ENCODE peak calls at places on chromosomes 12 and 14, in four cellular contexts. One of them, this sample, is unnamed. For H3K4me1, the result is how much of the 10 kb centered on the place peaks cover.

GRCh38 chr12:118063567-118064391 is 2.8 kb upstream of the WSB2 start:
- DNase-seq in body of pancreas: peak
- DNase-seq in neural progenitor cell: no peak
- DNase-seq in aorta: no peak
- DNase-seq in this sample: no peak

GRCh38 chr14:30872602-30873001 is 1.8 kb upstream of the COCH start:
- DNase-seq in neural progenitor cell: peak
- DNase-seq in aorta: no peak
- DNase-seq in body of pancreas: no peak
- DNase-seq in this sample: no peak

GRCh38 chr12:68400231-68400829 is 68.2 kb upstream of the MDM1 start:
- DNase-seq in body of pancreas: no peak
- DNase-seq in neural progenitor cell: no peak
- DNase-seq in aorta: no peak
- DNase-seq in this sample: no peak

GRCh38 chr12:116066381-116067230 is 210.9 kb downstream of the MED13L start:
- DNase-seq in neural progenitor cell: peak
- DNase-seq in aorta: peak
- DNase-seq in body of pancreas: peak
- DNase-seq in this sample: no peak

GRCh38 chr14:49954171-49954631 is 61.3 kb downstream of the ARF6 start:
- DNase-seq in body of pancreas: no peak
- DNase-seq in neural progenitor cell: no peak
- DNase-seq in aorta: no peak
- DNase-seq in this sample: no peak

GRCh38 chr14:76958975-76959710 is 69.4 kb downstream of the IRF2BPL start:
- DNase-seq in neural progenitor cell: no peak
- DNase-seq in body of pancreas: no peak
- DNase-seq in aorta: peak
- DNase-seq in this sample: no peak

GRCh38 chr14:84282618-84283017 is 1247.3 kb upstream of the FLRT2 start:
- DNase-seq in body of pancreas: no peak
- DNase-seq in neural progenitor cell: no peak
- DNase-seq in aorta: no peak
- DNase-seq in this sample: no peak

GRCh38 chr14:34713681-34714319 is 593 bp downstream of the CFL2 start:
- DNase-seq in body of pancreas: peak
- DNase-seq in neural progenitor cell: peak
- DNase-seq in aorta: peak
- DNase-seq in this sample: peak

GRCh38 chr12:12916135-12916956 is 25.0 kb downstream of the GPRC5A start:
- DNase-seq in neural progenitor cell: peak
- DNase-seq in body of pancreas: peak
- DNase-seq in aorta: peak
- DNase-seq in this sample: peak

GRCh38 chr12:19624401-19624930 is 185.2 kb downstream of the AEBP2 start:
- DNase-seq in body of pancreas: no peak
- DNase-seq in neural progenitor cell: no peak
- DNase-seq in aorta: no peak
- DNase-seq in this sample: no peak

GRCh38 chr12:7608184-7608911 is 57.4 kb downstream of the APOBEC1 start:
- DNase-seq in neural progenitor cell: no peak
- DNase-seq in body of pancreas: no peak
- DNase-seq in aorta: no peak
- DNase-seq in this sample: no peak

GRCh38 chr14:72755766-72756165 is 138.1 kb downstream of the DPF3 start:
- DNase-seq in neural progenitor cell: no peak
- DNase-seq in body of pancreas: no peak
- DNase-seq in aorta: no peak
- DNase-seq in this sample: no peak

GRCh38 chr12:83660727-83661126 is 974.0 kb downstream of the TMTC2 start:
- DNase-seq in body of pancreas: no peak
- DNase-seq in aorta: no peak
- DNase-seq in neural progenitor cell: no peak
- DNase-seq in this sample: no peak

GRCh38 chr14:68670344-68670725 is 122.5 kb downstream of the ZFP36L1 start:
- DNase-seq in aorta: no peak
- DNase-seq in neural progenitor cell: no peak
- DNase-seq in body of pancreas: peak
- DNase-seq in this sample: no peak

GRCh38 chr14:44961151-44961729 is 507 bp downstream of the KLHL28 start:
- DNase-seq in neural progenitor cell: peak
- DNase-seq in aorta: peak
- DNase-seq in body of pancreas: peak
- DNase-seq in this sample: peak

GRCh38 chr12:26767865-26768264 is 65.1 kb downstream of the ITPR2 start:
- DNase-seq in body of pancreas: no peak
- DNase-seq in neural progenitor cell: no peak
- DNase-seq in aorta: no peak
- DNase-seq in this sample: no peak

GRCh38 chr12:45989277-45989856 is 1.0 kb downstream of the SCAF11 start:
- DNase-seq in neural progenitor cell: no peak
- DNase-seq in body of pancreas: no peak
- DNase-seq in aorta: no peak
- DNase-seq in this sample: no peak

GRCh38 chr12:101940400-101940950 is 63.1 kb downstream of the DRAM1 start:
- DNase-seq in body of pancreas: no peak
- DNase-seq in neural progenitor cell: no peak
- DNase-seq in aorta: no peak
- DNase-seq in this sample: no peak

GRCh38 chr12:101942206-101942605 is 64.8 kb downstream of the DRAM1 start:
- DNase-seq in aorta: no peak
- DNase-seq in neural progenitor cell: no peak
- DNase-seq in body of pancreas: no peak
- DNase-seq in this sample: no peak

GRCh38 chr12:101941306-101942000 is 64.1 kb downstream of the DRAM1 start:
- DNase-seq in neural progenitor cell: no peak
- DNase-seq in aorta: no peak
- DNase-seq in body of pancreas: no peak
- DNase-seq in this sample: no peak

GRCh38 chr12:101939856-101940265 is 62.5 kb downstream of the DRAM1 start:
- DNase-seq in body of pancreas: peak
- DNase-seq in aorta: no peak
- DNase-seq in neural progenitor cell: peak
- DNase-seq in this sample: no peak

GRCh38 chr12:101939306-101939705 is 61.9 kb downstream of the DRAM1 start:
- DNase-seq in neural progenitor cell: no peak
- DNase-seq in body of pancreas: no peak
- DNase-seq in aorta: no peak
- DNase-seq in this sample: no peak
- H3K27ac ChIP-seq in neural progenitor cell: no peak
- H3K27ac ChIP-seq in body of pancreas: no peak
- H3K27ac ChIP-seq in aorta: no peak
- H3K27ac ChIP-seq in this sample: no peak

DNA sequence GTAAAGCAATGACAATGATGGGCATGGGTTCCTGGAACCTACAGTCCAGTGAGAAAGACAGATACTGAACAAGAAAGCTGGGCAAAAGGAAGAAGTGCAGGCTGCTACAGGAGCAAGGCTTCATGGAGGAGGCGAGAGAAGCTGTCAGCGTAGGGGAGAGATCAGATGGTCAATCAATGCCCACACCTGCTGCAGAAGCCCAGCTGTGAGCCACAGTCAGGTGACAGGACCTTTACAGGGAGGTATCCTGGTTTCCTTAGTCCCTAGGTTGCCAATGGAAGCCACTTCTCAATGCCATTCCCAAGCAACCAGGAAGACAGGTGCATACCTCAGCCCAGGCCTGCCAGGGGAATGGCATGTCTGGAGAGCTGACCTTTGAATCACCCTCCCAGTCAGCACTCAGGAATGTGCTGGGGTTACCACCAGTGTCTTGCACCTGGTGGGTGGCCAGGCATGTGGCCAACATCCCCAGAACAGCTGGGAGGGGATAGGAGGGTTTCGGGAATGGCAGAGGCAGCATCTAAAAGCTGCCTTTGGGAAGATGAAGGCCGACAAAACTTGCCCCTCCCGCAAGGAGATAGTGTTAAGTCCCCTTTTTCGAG is 170.3 kb downstream of the TTC7B start:
- DNase-seq in neural progenitor cell: peak
- DNase-seq in aorta: no peak
- DNase-seq in body of pancreas: no peak
- DNase-seq in this sample: no peak
- H3K4me1 ChIP-seq in neural progenitor cell: under half
- H3K4me1 ChIP-seq in aorta: under half
- H3K4me1 ChIP-seq in body of pancreas: under half
- H3K4me1 ChIP-seq in this sample: under half

DNA sequence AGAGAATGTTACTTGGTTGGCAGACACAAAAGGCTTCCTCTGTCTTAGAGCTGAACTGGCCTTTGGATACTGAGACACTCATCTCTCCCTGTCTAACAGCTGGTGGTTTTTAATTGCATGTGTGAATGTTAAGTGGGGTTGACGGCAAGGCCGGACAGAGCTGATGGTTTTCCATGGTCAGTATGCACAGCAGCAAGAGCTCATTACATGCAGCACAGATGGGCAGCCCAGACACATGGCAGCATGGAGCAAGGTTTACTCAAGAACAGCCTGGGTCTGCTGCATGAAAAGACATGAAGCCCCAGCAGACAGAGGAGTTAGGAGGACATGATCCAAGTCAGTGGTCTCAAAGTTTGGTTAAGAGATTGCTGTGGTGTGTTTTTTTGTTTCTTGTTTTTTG is 27.9 kb upstream of the CACNA2D4 start:
- DNase-seq in body of pancreas: no peak
- DNase-seq in neural progenitor cell: no peak
- DNase-seq in aorta: no peak
- DNase-seq in this sample: no peak
- H3K27ac ChIP-seq in body of pancreas: no peak
- H3K27ac ChIP-seq in neural progenitor cell: no peak
- H3K27ac ChIP-seq in aorta: no peak
- H3K27ac ChIP-seq in this sample: no peak

DNA sequence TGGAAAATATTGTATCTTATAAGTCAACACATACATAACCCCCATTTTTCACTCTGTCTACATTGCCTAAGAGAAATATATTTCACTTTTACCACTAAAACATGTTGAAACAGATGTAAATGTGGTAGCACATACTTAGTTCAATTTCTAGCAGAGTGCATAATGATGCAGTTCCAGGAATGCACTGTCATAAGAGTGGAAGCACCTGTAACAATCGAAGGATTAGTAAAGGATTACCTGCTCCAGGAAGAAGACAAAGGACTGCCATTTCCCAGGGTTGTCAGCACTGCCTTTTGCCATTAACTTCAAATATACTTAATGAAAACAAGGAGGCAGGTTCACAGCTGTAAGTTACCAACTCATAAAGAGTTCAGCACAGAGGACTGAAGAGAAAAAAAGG is 24.6 kb downstream of the DAD1 start:
- DNase-seq in neural progenitor cell: no peak
- DNase-seq in body of pancreas: no peak
- DNase-seq in aorta: no peak
- DNase-seq in this sample: no peak
- H3K4me1 ChIP-seq in neural progenitor cell: under half
- H3K4me1 ChIP-seq in body of pancreas: under half
- H3K4me1 ChIP-seq in aorta: under half
- H3K4me1 ChIP-seq in this sample: under half

GRCh38 chr12:124411291-124411878 is 116.5 kb downstream of the RFLNA start:
- DNase-seq in aorta: peak
- DNase-seq in neural progenitor cell: peak
- DNase-seq in body of pancreas: no peak
- DNase-seq in this sample: no peak

GRCh38 chr12:124413401-124413800 is 118.5 kb downstream of the RFLNA start:
- DNase-seq in neural progenitor cell: no peak
- DNase-seq in aorta: no peak
- DNase-seq in body of pancreas: peak
- DNase-seq in this sample: no peak

GRCh38 chr12:124410354-124411175 is 115.7 kb downstream of the RFLNA start:
- DNase-seq in aorta: peak
- DNase-seq in neural progenitor cell: no peak
- DNase-seq in body of pancreas: no peak
- DNase-seq in this sample: no peak

GRCh38 chr12:124412646-124413015 is 117.7 kb downstream of the RFLNA start:
- DNase-seq in aorta: peak
- DNase-seq in neural progenitor cell: no peak
- DNase-seq in body of pancreas: no peak
- DNase-seq in this sample: no peak

GRCh38 chr12:124411953-124412645 is 117.2 kb downstream of the RFLNA start:
- DNase-seq in aorta: peak
- DNase-seq in neural progenitor cell: no peak
- DNase-seq in body of pancreas: no peak
- DNase-seq in this sample: no peak
- H3K27ac ChIP-seq in aorta: no peak
- H3K27ac ChIP-seq in neural progenitor cell: no peak
- H3K27ac ChIP-seq in body of pancreas: peak
- H3K27ac ChIP-seq in this sample: no peak

DNA sequence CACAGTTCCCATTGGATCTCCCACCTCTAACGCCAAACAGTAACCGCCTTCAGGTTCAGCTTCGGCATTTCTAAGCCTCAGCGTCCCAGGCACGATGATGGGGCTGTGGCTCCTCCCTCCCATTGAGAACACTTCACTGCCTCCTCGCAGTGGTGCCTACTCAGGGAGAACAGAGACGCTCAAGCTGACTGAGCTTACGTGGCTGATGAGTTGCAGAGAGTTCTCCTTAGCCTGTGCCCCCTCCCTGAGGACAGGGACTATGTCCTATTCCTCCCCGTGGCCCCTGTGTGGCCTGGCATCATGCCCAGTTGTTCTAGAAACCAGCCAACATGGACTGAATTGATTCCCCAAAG is 87.0 kb downstream of the ITPK1 start:
- DNase-seq in aorta: no peak
- DNase-seq in body of pancreas: no peak
- DNase-seq in neural progenitor cell: no peak
- DNase-seq in this sample: no peak
- H3K4me1 ChIP-seq in aorta: under half
- H3K4me1 ChIP-seq in body of pancreas: under half
- H3K4me1 ChIP-seq in neural progenitor cell: under half
- H3K4me1 ChIP-seq in this sample: under half

DNA sequence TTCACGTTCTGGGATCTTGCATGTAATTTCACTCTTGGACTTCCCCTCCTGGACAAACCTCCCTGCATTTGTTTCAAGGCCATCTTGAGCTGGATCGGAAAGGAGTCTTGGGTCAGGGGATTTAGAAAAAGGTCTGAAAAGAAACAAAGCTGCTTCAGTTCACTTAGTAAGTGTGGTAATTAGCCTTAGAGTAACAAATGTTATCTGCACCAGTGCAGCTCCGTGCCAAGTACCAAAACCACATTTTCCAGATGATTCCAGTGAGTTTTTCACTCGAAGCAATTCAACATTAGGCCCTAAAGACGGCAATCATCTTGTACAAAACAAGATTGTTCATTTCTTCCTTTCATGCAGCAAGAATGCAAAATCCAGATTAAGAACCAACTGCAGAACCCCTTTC is 39.5 kb upstream of the ATXN2 start:
- DNase-seq in aorta: no peak
- DNase-seq in body of pancreas: no peak
- DNase-seq in neural progenitor cell: no peak
- DNase-seq in this sample: no peak
- H3K27ac ChIP-seq in aorta: no peak
- H3K27ac ChIP-seq in body of pancreas: no peak
- H3K27ac ChIP-seq in neural progenitor cell: peak
- H3K27ac ChIP-seq in this sample: no peak

GRCh38 chr12:124565071-124565491 is 2.3 kb downstream of the NCOR2 start:
- DNase-seq in aorta: peak
- DNase-seq in neural progenitor cell: peak
- DNase-seq in body of pancreas: peak
- DNase-seq in this sample: no peak
- H3K4me1 ChIP-seq in aorta: under half
- H3K4me1 ChIP-seq in neural progenitor cell: under half
- H3K4me1 ChIP-seq in body of pancreas: half or more
- H3K4me1 ChIP-seq in this sample: half or more

GRCh38 chr14:102977475-102977874 is 55.0 kb downstream of the AMN start:
- DNase-seq in body of pancreas: no peak
- DNase-seq in neural progenitor cell: no peak
- DNase-seq in aorta: no peak
- DNase-seq in this sample: no peak
- H3K27ac ChIP-seq in body of pancreas: no peak
- H3K27ac ChIP-seq in neural progenitor cell: peak
- H3K27ac ChIP-seq in aorta: no peak
- H3K27ac ChIP-seq in this sample: no peak

GRCh38 chr14:74613211-74613914 is 1.3 kb upstream of the LTBP2 start:
- DNase-seq in aorta: no peak
- DNase-seq in body of pancreas: no peak
- DNase-seq in neural progenitor cell: peak
- DNase-seq in this sample: no peak
- H3K4me1 ChIP-seq in aorta: under half
- H3K4me1 ChIP-seq in body of pancreas: half or more
- H3K4me1 ChIP-seq in neural progenitor cell: under half
- H3K4me1 ChIP-seq in this sample: under half